ENCODE peak calls at places on chromosomes 16 and 17, in nine cellular contexts. Z, P, T, H, A, V, W, J and D are unnamed samples.

GRCh38 chr17:80752369-80752705 is 207.7 kb downstream of the RPTOR start:
- DNase-seq in J (peak), A (no peak), W (no peak), V (no peak), H (no peak), Z (no peak), P (no peak), T (no peak), D (no peak)

GRCh38 chr17:17509601-17510425 is 13.6 kb upstream of the RASD1 start:
- DNase-seq in T (no peak), A (no peak), H (no peak), P (no peak), J (no peak), W (no peak), V (no peak), Z (no peak), D (no peak)

GRCh38 chr17:76658387-76658705 is 14.8 kb upstream of the ST6GALNAC1 start:
- DNase-seq in H (no peak), T (no peak), P (no peak), W (no peak), Z (no peak), V (no peak), A (no peak), J (peak), D (no peak)

GRCh38 chr17:77581480-77581879 is 377.0 kb upstream of the TNRC6C start:
- DNase-seq in T (no peak), A (peak), J (no peak), H (no peak), V (no peak), Z (no peak), P (no peak), W (peak), D (no peak)

GRCh38 chr17:41322264-41322902 is 6.9 kb upstream of the KRTAP17-1 start:
- DNase-seq in A (peak), Z (peak), P (no peak), W (no peak), V (peak), T (no peak), H (no peak), J (no peak), D (no peak)

GRCh38 chr17:77594416-77595209 is 363.9 kb upstream of the TNRC6C start:
- DNase-seq in J (peak), P (no peak), A (no peak), H (no peak), Z (no peak), V (no peak), W (no peak), T (no peak), D (no peak)

GRCh38 chr17:9860851-9861250 is 35.1 kb downstream of the GLP2R start:
- DNase-seq in Z (no peak), T (no peak), V (no peak), P (no peak), W (no peak), H (no peak), J (no peak), A (no peak), D (no peak)

GRCh38 chr16:53055603-53056527 is 1.1 kb downstream of the CHD9 start:
- DNase-seq in Z (peak), H (peak), P (no peak), A (peak), T (no peak), W (no peak), V (no peak), J (peak), D (peak)

GRCh38 chr16:64615647-64616280 is 506.1 kb downstream of the CDH11 start:
- DNase-seq in J (no peak), Z (no peak), V (no peak), P (no peak), H (peak), A (peak), W (no peak), T (no peak), D (no peak)

GRCh38 chr16:26795184-26795583 is 271.5 kb upstream of the C16orf82 start:
- DNase-seq in P (no peak), W (no peak), H (no peak), A (no peak), T (no peak), J (no peak), Z (no peak), V (no peak), D (no peak)

GRCh38 chr16:85006639-85007038 is 4.7 kb downstream of the ZDHHC7 start:
- DNase-seq in H (no peak), Z (no peak), T (no peak), P (no peak), J (no peak), A (peak), V (no peak), W (no peak), D (no peak)

GRCh38 chr17:65039349-65039988 is 17.1 kb downstream of the GNA13 start:
- DNase-seq in P (no peak), A (no peak), J (no peak), V (no peak), W (no peak), T (no peak), Z (no peak), H (no peak), D (no peak)

GRCh38 chr17:72199256-72199655 is 78.4 kb downstream of the SOX9 start:
- DNase-seq in W (no peak), A (no peak), V (no peak), T (no peak), P (no peak), J (no peak), Z (no peak), H (no peak), D (no peak)

GRCh38 chr16:78324649-78325274 is 225.3 kb downstream of the WWOX start:
- DNase-seq in A (no peak), T (no peak), J (no peak), W (no peak), V (no peak), P (no peak), H (no peak), Z (no peak), D (no peak)

GRCh38 chr17:47224971-47225370 is 15.8 kb downstream of the MYL4 start:
- DNase-seq in Z (no peak), J (no peak), V (no peak), P (no peak), H (no peak), A (no peak), W (no peak), T (no peak), D (no peak)

GRCh38 chr17:34644941-34645550 is 65.7 kb downstream of the TMEM132E start:
- DNase-seq in Z (no peak), W (no peak), J (no peak), P (no peak), H (no peak), A (no peak), V (no peak), T (no peak), D (no peak)

GRCh38 chr17:73841431-73842060 is 197.3 kb upstream of the SDK2 start:
- DNase-seq in P (no peak), J (no peak), W (no peak), A (no peak), T (no peak), H (no peak), Z (no peak), V (no peak), D (no peak)

GRCh38 chr16:86874141-86874540 is 295.8 kb downstream of the FOXL1 start:
- DNase-seq in P (peak), Z (peak), A (no peak), W (no peak), T (no peak), J (no peak), V (peak), H (no peak), D (no peak)

GRCh38 chr17:19461139-19461538 is 50.1 kb downstream of the RNF112 start:
- DNase-seq in Z (no peak), P (no peak), H (no peak), T (no peak), J (no peak), V (no peak), W (no peak), A (no peak), D (no peak)

GRCh38 chr17:45282683-45283644 is 21.1 kb upstream of the SPATA32 start:
- DNase-seq in J (peak), Z (no peak), T (no peak), W (peak), V (no peak), P (no peak), A (peak), H (no peak), D (peak)

GRCh38 chr17:63837962-63838585 is 4.4 kb downstream of the SMARCD2 start:
- DNase-seq in W (no peak), J (no peak), V (no peak), Z (no peak), T (no peak), H (no peak), P (no peak), A (no peak), D (no peak)

GRCh38 chr17:50146230-50146926 is 4.1 kb downstream of the PPP1R9B start:
- DNase-seq in W (no peak), A (no peak), Z (no peak), P (no peak), V (no peak), T (no peak), H (no peak), J (no peak), D (no peak)

GRCh38 chr17:6072157-6072556 is 2.0 kb downstream of the WSCD1 start:
- DNase-seq in V (no peak), H (no peak), P (no peak), A (no peak), T (no peak), Z (peak), W (no peak), J (no peak), D (no peak)

GRCh38 chr17:50055055-50055425 is 870 bp upstream of the ITGA3 start:
- DNase-seq in A (no peak), P (no peak), Z (no peak), J (no peak), V (peak), H (no peak), W (no peak), T (peak), D (no peak)

GRCh38 chr16:9406039-9406438 is 314.6 kb downstream of the HAPSTR1 start:
- DNase-seq in A (no peak), T (no peak), Z (no peak), W (no peak), P (no peak), V (no peak), J (no peak), H (no peak), D (no peak)

GRCh38 chr17:33526753-33527152 is 233.7 kb upstream of the ASIC2 start:
- DNase-seq in P (no peak), W (no peak), Z (no peak), T (no peak), J (no peak), V (no peak), H (no peak), A (no peak), D (no peak)

GRCh38 chr17:13393841-13394710 is 207.7 kb downstream of the HS3ST3A1 start:
- DNase-seq in P (no peak), A (peak), Z (no peak), H (no peak), T (no peak), W (no peak), J (no peak), V (no peak), D (no peak)

GRCh38 chr17:29215717-29216116 is 30.9 kb upstream of the CRYBA1 start:
- DNase-seq in J (no peak), V (no peak), W (no peak), T (no peak), H (no peak), P (no peak), A (peak), Z (no peak), D (no peak)

GRCh38 chr17:1078831-1079561 is 82.1 kb downstream of the TIMM22 start:
- DNase-seq in J (no peak), P (no peak), W (no peak), H (peak), V (no peak), T (no peak), A (no peak), Z (no peak), D (peak)
- TF ChIP-seq POLR2A in J (no peak), P (no peak), W (no peak), H (no peak), V (no peak), T (no peak), A (no peak), Z (no peak), D (no peak)

GRCh38 chr16:57479422-57480126 is 6.7 kb downstream of the DOK4 start:
- DNase-seq in A (peak), W (no peak), J (no peak), P (no peak), V (no peak), Z (peak), H (peak), T (peak), D (peak)

GRCh38 chr16:57479043-57479421 is 7.3 kb downstream of the DOK4 start:
- DNase-seq in P (no peak), H (no peak), T (no peak), J (no peak), W (no peak), V (no peak), Z (no peak), A (no peak), D (peak)

GRCh38 chr16:57480754-57481230 is 5.5 kb downstream of the DOK4 start:
- DNase-seq in T (no peak), Z (no peak), V (no peak), A (no peak), J (no peak), W (no peak), P (no peak), H (no peak), D (peak)

GRCh38 chr16:57481421-57481820 is 4.9 kb downstream of the DOK4 start:
- DNase-seq in A (no peak), P (no peak), W (no peak), Z (no peak), V (no peak), J (no peak), H (no peak), T (no peak), D (no peak)

GRCh38 chr16:57480127-57480753 is 6.1 kb downstream of the DOK4 start:
- DNase-seq in T (peak), Z (peak), J (peak), W (no peak), P (no peak), A (peak), H (peak), V (no peak), D (peak)
- TF ChIP-seq POLR2A in T (no peak), Z (peak), J (no peak), W (no peak), P (no peak), A (no peak), H (no peak), V (no peak), D (no peak)

GRCh38 chr16:6190756-6191155 is 1093.2 kb upstream of the EEF2KMT start:
- DNase-seq in W (no peak), T (no peak), A (no peak), P (no peak), V (no peak), Z (no peak), J (no peak), H (no peak), D (no peak)

GRCh38 chr16:6193718-6194117 is 1096.1 kb upstream of the EEF2KMT start:
- DNase-seq in V (no peak), A (no peak), P (no peak), J (no peak), T (no peak), Z (no peak), W (no peak), H (no peak), D (no peak)

DNA sequence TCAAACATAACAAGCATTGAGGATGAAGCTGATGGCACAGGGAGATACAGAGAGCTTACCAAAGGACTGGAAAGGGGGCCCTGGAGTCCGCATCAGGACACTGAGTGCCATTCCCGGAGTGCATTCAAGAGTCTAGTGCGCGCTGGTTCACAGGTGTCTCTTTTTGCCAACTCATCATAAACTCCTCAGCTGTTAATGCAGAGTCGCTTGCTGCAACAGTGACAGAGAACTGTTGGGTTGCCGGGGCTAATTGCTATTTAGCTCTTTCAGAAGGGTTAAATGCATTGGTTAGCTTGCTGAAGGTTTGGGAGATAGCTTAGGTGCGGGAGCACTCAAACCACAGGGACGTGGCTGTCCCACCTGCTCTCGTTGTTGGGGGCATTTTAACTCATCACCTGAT is 1091.6 kb upstream of the EEF2KMT start:
- DNase-seq in J (no peak), Z (no peak), V (no peak), P (no peak), T (no peak), A (no peak), W (no peak), H (no peak), D (no peak)
- TF ChIP-seq POLR2A in J (no peak), Z (no peak), V (no peak), P (no peak), T (no peak), A (no peak), W (no peak), H (no peak), D (no peak)

GRCh38 chr17:39628655-39629493 is 2.1 kb downstream of the PPP1R1B start:
- DNase-seq in T (peak), Z (no peak), H (no peak), J (no peak), P (no peak), W (no peak), A (no peak), V (no peak), D (no peak)

GRCh38 chr17:39627170-39627716 is 491 bp downstream of the PPP1R1B start:
- DNase-seq in V (no peak), J (no peak), W (no peak), H (no peak), T (no peak), Z (no peak), P (no peak), A (no peak), D (no peak)

GRCh38 chr17:39626671-39627169 is at the start of gene PPP1R1B:
- DNase-seq in W (no peak), T (no peak), H (no peak), J (no peak), P (no peak), Z (no peak), A (no peak), V (no peak), D (no peak)

GRCh38 chr17:39629494-39629880 is 2.7 kb downstream of the PPP1R1B start:
- DNase-seq in Z (no peak), A (no peak), H (no peak), P (no peak), T (no peak), V (no peak), J (no peak), W (no peak), D (no peak)

DNA sequence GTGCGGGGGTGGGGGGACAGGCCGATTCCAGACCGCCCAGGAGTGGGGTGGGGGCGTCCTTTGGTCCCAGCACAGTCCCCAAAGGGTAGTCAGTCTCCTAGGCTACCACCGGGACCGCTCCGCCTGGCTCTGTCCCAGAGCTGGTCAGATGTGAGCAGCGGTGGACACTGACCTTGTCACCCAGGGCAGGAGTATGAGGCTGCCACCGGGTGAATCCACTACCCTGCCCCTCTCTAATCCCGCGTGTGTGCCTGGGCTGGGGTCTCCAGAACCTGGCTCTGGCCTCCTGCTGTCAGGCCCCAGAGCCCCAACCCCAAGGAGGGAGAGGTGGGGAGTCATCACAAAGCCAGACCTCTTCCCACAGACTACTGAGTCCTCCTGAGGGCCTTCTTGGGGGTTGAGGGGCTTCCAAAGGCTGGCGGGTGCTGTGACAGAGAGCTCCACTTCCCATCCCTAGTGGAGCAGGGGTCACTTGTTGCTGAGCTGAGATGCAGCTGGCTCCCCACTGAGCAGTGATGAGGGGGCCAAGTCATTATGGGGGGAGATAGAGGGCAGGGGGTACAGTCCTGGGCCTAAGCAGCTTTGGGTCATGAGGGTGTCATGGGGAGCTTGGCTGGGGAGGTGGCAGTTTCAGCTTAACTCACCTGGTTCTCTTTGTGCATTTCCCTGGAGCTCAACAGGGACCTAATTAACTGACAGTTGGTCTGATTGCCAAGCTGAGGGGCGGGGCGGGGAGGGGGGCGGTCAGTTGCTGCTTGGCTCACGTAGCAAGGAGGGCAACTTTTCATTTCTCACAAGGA is 1.2 kb downstream of the PPP1R1B start:
- DNase-seq in P (no peak), A (no peak), Z (no peak), T (no peak), V (no peak), W (no peak), H (no peak), J (no peak), D (no peak)
- TF ChIP-seq POLR2A in P (no peak), A (no peak), Z (no peak), T (no peak), V (no peak), W (no peak), H (no peak), J (no peak), D (no peak)

GRCh38 chr16:11915644-11916523 is at the start of gene GSPT1:
- DNase-seq in V (peak), J (peak), T (peak), H (peak), P (peak), A (peak), Z (peak), W (peak), D (peak)
- TF ChIP-seq POLR2A in V (peak), J (peak), T (peak), H (peak), P (peak), A (peak), Z (peak), W (peak), D (peak)

GRCh38 chr17:31494259-31495048 is 103.0 kb downstream of the RAB11FIP4 start:
- DNase-seq in T (peak), J (no peak), W (no peak), A (no peak), H (no peak), Z (no peak), V (no peak), P (peak), D (no peak)
- TF ChIP-seq POLR2A in T (no peak), J (no peak), W (no peak), A (no peak), H (no peak), Z (no peak), V (no peak), P (no peak), D (no peak)

GRCh38 chr17:27577124-27577761 is 53.7 kb upstream of the LGALS9 start:
- DNase-seq in J (no peak), A (peak), Z (no peak), P (no peak), H (no peak), T (no peak), W (no peak), V (no peak), D (no peak)
- TF ChIP-seq POLR2A in J (no peak), A (no peak), Z (no peak), P (no peak), H (no peak), T (no peak), W (no peak), V (no peak), D (no peak)